ENCODE peak calls at places on chromosomes 1 and 21, in nine cellular contexts. One of them, this sample, is unnamed.

GRCh38 chr1:12549106-12549459 is 68.9 kb downstream of the DHRS3 start:
- DNase-seq in IMR-90: no peak
- DNase-seq in NB4: no peak
- DNase-seq in ovary: peak
- DNase-seq in tibial nerve: no peak
- DNase-seq in stomach: no peak
- DNase-seq in gastrocnemius medialis: no peak
- DNase-seq in transverse colon: peak
- DNase-seq in uterus: peak
- DNase-seq in this sample: no peak

GRCh38 chr21:40800126-40800525 is 46.8 kb downstream of the DSCAM start:
- DNase-seq in IMR-90: no peak
- DNase-seq in NB4: no peak
- DNase-seq in ovary: no peak
- DNase-seq in tibial nerve: no peak
- DNase-seq in stomach: no peak
- DNase-seq in gastrocnemius medialis: no peak
- DNase-seq in transverse colon: no peak
- DNase-seq in uterus: no peak
- DNase-seq in this sample: no peak

GRCh38 chr1:5661196-5662130 is 330.8 kb downstream of the NPHP4 start:
- DNase-seq in IMR-90: no peak
- DNase-seq in NB4: no peak
- DNase-seq in ovary: no peak
- DNase-seq in tibial nerve: no peak
- DNase-seq in stomach: no peak
- DNase-seq in gastrocnemius medialis: no peak
- DNase-seq in transverse colon: no peak
- DNase-seq in uterus: no peak
- DNase-seq in this sample: no peak

GRCh38 chr1:170768929-170769328 is 105.0 kb downstream of the PRRX1 start:
- DNase-seq in IMR-90: peak
- DNase-seq in NB4: no peak
- DNase-seq in ovary: no peak
- DNase-seq in tibial nerve: no peak
- DNase-seq in stomach: no peak
- DNase-seq in gastrocnemius medialis: no peak
- DNase-seq in transverse colon: no peak
- DNase-seq in uterus: no peak
- DNase-seq in this sample: no peak

GRCh38 chr21:38787461-38788274 is 18.1 kb upstream of the ETS2 start:
- DNase-seq in IMR-90: peak
- DNase-seq in NB4: peak
- DNase-seq in ovary: no peak
- DNase-seq in tibial nerve: no peak
- DNase-seq in stomach: peak
- DNase-seq in gastrocnemius medialis: no peak
- DNase-seq in transverse colon: peak
- DNase-seq in uterus: no peak
- DNase-seq in this sample: peak

GRCh38 chr1:81804320-81804719 is 3.6 kb downstream of the ADGRL2 start:
- DNase-seq in IMR-90: no peak
- DNase-seq in NB4: no peak
- DNase-seq in ovary: no peak
- DNase-seq in tibial nerve: no peak
- DNase-seq in stomach: no peak
- DNase-seq in gastrocnemius medialis: no peak
- DNase-seq in transverse colon: no peak
- DNase-seq in uterus: no peak
- DNase-seq in this sample: no peak

GRCh38 chr1:226651732-226652105 is 87.4 kb downstream of the ITPKB start:
- DNase-seq in IMR-90: no peak
- DNase-seq in NB4: no peak
- DNase-seq in ovary: no peak
- DNase-seq in tibial nerve: no peak
- DNase-seq in stomach: no peak
- DNase-seq in gastrocnemius medialis: no peak
- DNase-seq in transverse colon: no peak
- DNase-seq in uterus: no peak
- DNase-seq in this sample: no peak

GRCh38 chr1:8151647-8152046 is 125.5 kb upstream of the ERRFI1 start:
- DNase-seq in IMR-90: no peak
- DNase-seq in NB4: no peak
- DNase-seq in ovary: no peak
- DNase-seq in tibial nerve: no peak
- DNase-seq in stomach: no peak
- DNase-seq in gastrocnemius medialis: no peak
- DNase-seq in transverse colon: no peak
- DNase-seq in uterus: no peak
- DNase-seq in this sample: no peak

GRCh38 chr1:21665711-21666571 is 3.2 kb downstream of the RAP1GAP start:
- DNase-seq in IMR-90: peak
- DNase-seq in NB4: peak
- DNase-seq in ovary: no peak
- DNase-seq in tibial nerve: no peak
- DNase-seq in stomach: peak
- DNase-seq in gastrocnemius medialis: no peak
- DNase-seq in transverse colon: no peak
- DNase-seq in uterus: peak
- DNase-seq in this sample: peak

GRCh38 chr1:164617607-164618564 is 58.9 kb downstream of the PBX1 start:
- DNase-seq in IMR-90: peak
- DNase-seq in NB4: peak
- DNase-seq in ovary: no peak
- DNase-seq in tibial nerve: no peak
- DNase-seq in stomach: no peak
- DNase-seq in gastrocnemius medialis: no peak
- DNase-seq in transverse colon: peak
- DNase-seq in uterus: no peak
- DNase-seq in this sample: no peak

GRCh38 chr1:44242761-44243160 is 29.5 kb downstream of the DMAP1 start:
- DNase-seq in IMR-90: no peak
- DNase-seq in NB4: no peak
- DNase-seq in ovary: no peak
- DNase-seq in tibial nerve: no peak
- DNase-seq in stomach: no peak
- DNase-seq in gastrocnemius medialis: no peak
- DNase-seq in transverse colon: no peak
- DNase-seq in uterus: no peak
- DNase-seq in this sample: no peak

GRCh38 chr1:203733009-203733863 is 31.7 kb upstream of the LAX1 start:
- DNase-seq in IMR-90: no peak
- DNase-seq in NB4: no peak
- DNase-seq in ovary: no peak
- DNase-seq in tibial nerve: no peak
- DNase-seq in stomach: no peak
- DNase-seq in gastrocnemius medialis: no peak
- DNase-seq in transverse colon: no peak
- DNase-seq in uterus: no peak
- DNase-seq in this sample: no peak
- TF ChIP-seq CTCF in IMR-90: no peak
- TF ChIP-seq CTCF in NB4: no peak
- TF ChIP-seq CTCF in ovary: no peak
- TF ChIP-seq CTCF in tibial nerve: no peak
- TF ChIP-seq CTCF in stomach: no peak
- TF ChIP-seq CTCF in gastrocnemius medialis: no peak
- TF ChIP-seq CTCF in transverse colon: no peak
- TF ChIP-seq CTCF in uterus: no peak
- TF ChIP-seq CTCF in this sample: no peak

DNA sequence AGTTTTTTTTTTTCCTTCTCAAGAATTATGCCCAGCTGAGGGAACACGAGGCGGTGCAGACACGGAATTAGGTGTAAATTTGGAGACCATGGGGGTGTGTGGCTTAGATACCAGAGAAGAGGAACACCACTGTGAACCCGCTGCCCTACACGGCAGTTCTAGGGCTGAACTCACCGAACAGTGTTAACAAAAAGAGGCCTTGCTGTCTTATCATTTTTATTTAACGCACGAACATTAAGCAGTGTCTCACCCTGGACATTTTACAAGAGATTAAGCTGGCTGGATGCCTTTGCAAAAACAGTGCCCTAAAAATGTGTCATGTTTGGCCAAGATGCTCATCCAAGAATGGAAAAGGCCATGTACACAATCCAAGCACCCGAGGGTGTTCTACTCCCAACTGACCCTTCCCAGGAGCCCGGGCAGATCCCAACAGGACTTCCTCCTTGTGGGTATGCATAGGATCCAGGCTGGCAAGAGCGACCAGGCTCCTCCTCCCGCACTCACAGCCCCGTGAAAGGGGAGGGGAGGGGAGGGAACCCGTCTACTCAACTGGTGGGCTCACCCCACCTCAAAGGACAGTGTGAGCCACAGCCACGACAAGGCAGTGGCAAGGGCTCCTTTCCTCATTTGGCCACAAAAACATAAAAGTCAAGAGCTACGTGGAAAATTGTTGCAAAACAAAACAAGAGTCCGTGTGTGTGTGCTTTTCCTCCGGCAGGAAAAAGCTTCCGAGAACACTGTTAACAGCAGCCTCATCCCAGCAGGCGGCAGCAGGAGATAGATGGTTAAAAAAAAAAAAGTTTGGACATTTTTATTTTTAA is 20.3 kb downstream of the C2CD2 start:
- DNase-seq in IMR-90: peak
- DNase-seq in NB4: no peak
- DNase-seq in ovary: no peak
- DNase-seq in tibial nerve: no peak
- DNase-seq in stomach: no peak
- DNase-seq in gastrocnemius medialis: no peak
- DNase-seq in transverse colon: no peak
- DNase-seq in uterus: no peak
- DNase-seq in this sample: peak
- H3K4me3 ChIP-seq in IMR-90: peak
- H3K4me3 ChIP-seq in NB4: no peak
- H3K4me3 ChIP-seq in ovary: no peak
- H3K4me3 ChIP-seq in tibial nerve: no peak
- H3K4me3 ChIP-seq in stomach: peak
- H3K4me3 ChIP-seq in gastrocnemius medialis: peak
- H3K4me3 ChIP-seq in transverse colon: peak
- H3K4me3 ChIP-seq in uterus: peak
- H3K4me3 ChIP-seq in this sample: peak

GRCh38 chr1:234765672-234766071 is 155.7 kb upstream of the IRF2BP2 start:
- DNase-seq in IMR-90: no peak
- DNase-seq in NB4: no peak
- DNase-seq in ovary: no peak
- DNase-seq in tibial nerve: no peak
- DNase-seq in stomach: no peak
- DNase-seq in gastrocnemius medialis: no peak
- DNase-seq in transverse colon: no peak
- DNase-seq in uterus: peak
- DNase-seq in this sample: no peak

GRCh38 chr1:234763910-234764309 is 153.9 kb upstream of the IRF2BP2 start:
- DNase-seq in IMR-90: no peak
- DNase-seq in NB4: no peak
- DNase-seq in ovary: no peak
- DNase-seq in tibial nerve: no peak
- DNase-seq in stomach: no peak
- DNase-seq in gastrocnemius medialis: no peak
- DNase-seq in transverse colon: no peak
- DNase-seq in uterus: no peak
- DNase-seq in this sample: no peak

GRCh38 chr1:234763361-234763760 is 153.4 kb upstream of the IRF2BP2 start:
- DNase-seq in IMR-90: no peak
- DNase-seq in NB4: peak
- DNase-seq in ovary: no peak
- DNase-seq in tibial nerve: no peak
- DNase-seq in stomach: no peak
- DNase-seq in gastrocnemius medialis: no peak
- DNase-seq in transverse colon: no peak
- DNase-seq in uterus: no peak
- DNase-seq in this sample: no peak

GRCh38 chr1:234768171-234768568 is 158.2 kb upstream of the IRF2BP2 start:
- DNase-seq in IMR-90: no peak
- DNase-seq in NB4: peak
- DNase-seq in ovary: no peak
- DNase-seq in tibial nerve: no peak
- DNase-seq in stomach: no peak
- DNase-seq in gastrocnemius medialis: no peak
- DNase-seq in transverse colon: no peak
- DNase-seq in uterus: no peak
- DNase-seq in this sample: no peak

GRCh38 chr1:234765181-234765580 is 155.2 kb upstream of the IRF2BP2 start:
- DNase-seq in IMR-90: peak
- DNase-seq in NB4: no peak
- DNase-seq in ovary: no peak
- DNase-seq in tibial nerve: no peak
- DNase-seq in stomach: no peak
- DNase-seq in gastrocnemius medialis: no peak
- DNase-seq in transverse colon: no peak
- DNase-seq in uterus: no peak
- DNase-seq in this sample: no peak
- TF ChIP-seq POLR2A in IMR-90: no peak
- TF ChIP-seq POLR2A in NB4: no peak
- TF ChIP-seq POLR2A in ovary: no peak
- TF ChIP-seq POLR2A in tibial nerve: no peak
- TF ChIP-seq POLR2A in stomach: no peak
- TF ChIP-seq POLR2A in gastrocnemius medialis: no peak
- TF ChIP-seq POLR2A in transverse colon: no peak
- TF ChIP-seq POLR2A in uterus: no peak
- TF ChIP-seq POLR2A in this sample: no peak

GRCh38 chr21:16913010-16913409 is 599.8 kb upstream of the CXADR start:
- DNase-seq in IMR-90: no peak
- DNase-seq in NB4: no peak
- DNase-seq in ovary: no peak
- DNase-seq in tibial nerve: no peak
- DNase-seq in stomach: no peak
- DNase-seq in gastrocnemius medialis: no peak
- DNase-seq in transverse colon: no peak
- DNase-seq in uterus: no peak
- DNase-seq in this sample: no peak
- TF ChIP-seq CTCF in IMR-90: no peak
- TF ChIP-seq CTCF in NB4: no peak
- TF ChIP-seq CTCF in ovary: no peak
- TF ChIP-seq CTCF in tibial nerve: no peak
- TF ChIP-seq CTCF in stomach: no peak
- TF ChIP-seq CTCF in gastrocnemius medialis: no peak
- TF ChIP-seq CTCF in transverse colon: no peak
- TF ChIP-seq CTCF in uterus: no peak
- TF ChIP-seq CTCF in this sample: no peak

DNA sequence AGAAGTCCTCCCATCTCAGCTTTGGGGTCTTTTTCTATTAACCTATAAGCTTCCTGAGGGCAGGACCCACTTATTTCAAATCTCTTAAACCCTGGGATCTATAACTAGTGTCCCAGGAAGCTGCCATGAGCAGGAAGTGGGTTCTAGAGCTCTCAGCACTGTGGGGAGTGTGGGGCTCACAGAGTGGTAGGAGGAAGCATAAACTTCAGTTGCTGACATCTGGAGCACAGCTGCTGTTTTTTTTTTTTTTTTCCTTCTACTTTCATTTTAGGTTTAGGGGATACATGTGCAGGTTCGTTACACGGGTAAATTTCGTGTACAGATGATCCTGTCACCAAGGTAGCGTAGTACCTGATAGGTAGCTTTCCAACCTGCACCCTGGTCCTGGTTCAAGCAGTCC is 59.3 kb downstream of the AK4 start:
- DNase-seq in IMR-90: peak
- DNase-seq in NB4: peak
- DNase-seq in ovary: no peak
- DNase-seq in tibial nerve: no peak
- DNase-seq in stomach: no peak
- DNase-seq in gastrocnemius medialis: no peak
- DNase-seq in transverse colon: no peak
- DNase-seq in uterus: no peak
- DNase-seq in this sample: no peak
- H3K4me3 ChIP-seq in IMR-90: no peak
- H3K4me3 ChIP-seq in NB4: no peak
- H3K4me3 ChIP-seq in ovary: no peak
- H3K4me3 ChIP-seq in tibial nerve: no peak
- H3K4me3 ChIP-seq in stomach: no peak
- H3K4me3 ChIP-seq in gastrocnemius medialis: no peak
- H3K4me3 ChIP-seq in transverse colon: no peak
- H3K4me3 ChIP-seq in uterus: no peak
- H3K4me3 ChIP-seq in this sample: no peak

GRCh38 chr1:178093958-178094751 is at the start of gene RASAL2:
- DNase-seq in IMR-90: peak
- DNase-seq in NB4: peak
- DNase-seq in ovary: peak
- DNase-seq in tibial nerve: peak
- DNase-seq in stomach: peak
- DNase-seq in gastrocnemius medialis: peak
- DNase-seq in transverse colon: peak
- DNase-seq in uterus: peak
- DNase-seq in this sample: peak
- TF ChIP-seq POLR2A in IMR-90: peak
- TF ChIP-seq POLR2A in NB4: no peak
- TF ChIP-seq POLR2A in ovary: no peak
- TF ChIP-seq POLR2A in tibial nerve: no peak
- TF ChIP-seq POLR2A in stomach: no peak
- TF ChIP-seq POLR2A in gastrocnemius medialis: peak
- TF ChIP-seq POLR2A in transverse colon: peak
- TF ChIP-seq POLR2A in uterus: no peak
- TF ChIP-seq POLR2A in this sample: no peak